ENCODE peak calls at places on chromosomes 1 and 21, in ten cellular contexts. U, V, Q, M, H, L, W, N, E and T are unnamed samples.
A peak's percentile ranks its signal among the peaks of the same experiment; 100 is the strongest.

GRCh38 chr1:101843160-101843559 is 153.6 kb downstream of the OLFM3 start:
- DNase-seq in W (no peak), H (no peak), Q (no peak), U (no peak), V (no peak), M (no peak), L (no peak), E (no peak), N (no peak), T (no peak)

GRCh38 chr1:110902820-110903463 is 30.0 kb downstream of the CD53 start:
- DNase-seq in E (no peak), U (no peak), Q (no peak), L (no peak), H (no peak), M (no peak), V (no peak), W (no peak), N (no peak), T (no peak)

GRCh38 chr1:17581389-17582123 is 42.1 kb downstream of the ARHGEF10L start:
- DNase-seq in W (no peak), L (no peak), U (no peak), H (no peak), V (no peak), N (no peak), Q (no peak), E (no peak), M (no peak), T (no peak)

GRCh38 chr1:1428174-1428573 is 7.1 kb upstream of the ANKRD65 start:
- DNase-seq in M (no peak), L (no peak), V (no peak), W (peak; percentile 17), Q (no peak), E (no peak), U (no peak), H (peak; percentile 46), N (no peak), T (no peak)

GRCh38 chr1:45957684-45958083 is 154.3 kb downstream of the MAST2 start:
- DNase-seq in M (peak; percentile 78), N (no peak), L (no peak), Q (no peak), W (no peak), E (no peak), U (no peak), V (no peak), H (no peak), T (no peak)

GRCh38 chr21:27759091-27759659 is 792.3 kb upstream of the ADAMTS5 start:
- DNase-seq in U (no peak), W (no peak), Q (no peak), V (no peak), M (peak; percentile 3), E (no peak), L (no peak), H (peak; percentile 46), N (peak; percentile 39), T (peak; percentile 5)

GRCh38 chr1:63908016-63908415 is 134.2 kb downstream of the ROR1 start:
- DNase-seq in W (no peak), V (no peak), U (no peak), E (no peak), Q (no peak), H (no peak), M (no peak), L (no peak), N (no peak), T (no peak)

GRCh38 chr1:156504062-156504813 is 3.7 kb upstream of the MEF2D start:
- DNase-seq in U (no peak), Q (no peak), L (no peak), N (peak; percentile 20), W (peak; percentile 62), M (no peak), E (peak; percentile 53), H (no peak), V (no peak), T (no peak)

GRCh38 chr1:228488107-228488817 is 1.1 kb downstream of the RNF187 start:
- DNase-seq in W (no peak), L (no peak), M (no peak), N (no peak), E (no peak), Q (no peak), H (no peak), V (no peak), U (no peak), T (no peak)

GRCh38 chr21:35170244-35170756 is 121.2 kb upstream of the RUNX1 start:
- DNase-seq in E (no peak), N (no peak), L (no peak), W (no peak), H (no peak), U (no peak), Q (no peak), M (no peak), V (no peak), T (no peak)

GRCh38 chr1:232016636-232017035 is 390.0 kb downstream of the DISC1 start:
- DNase-seq in N (no peak), Q (no peak), H (no peak), L (no peak), W (no peak), V (no peak), M (no peak), U (no peak), E (no peak), T (no peak)

GRCh38 chr1:84163123-84164038 is 19.3 kb downstream of the PRKACB start:
- DNase-seq in H (no peak), L (no peak), W (no peak), M (no peak), U (no peak), V (no peak), Q (no peak), E (no peak), N (no peak), T (no peak)

GRCh38 chr1:210598135-210598652 is 269.5 kb downstream of the HHAT start:
- DNase-seq in E (peak; percentile 81), H (peak; percentile 54), U (no peak), M (peak; percentile 26), W (peak; percentile 98), N (peak; percentile 90), V (no peak), Q (peak; percentile 90), L (peak; percentile 69), T (peak; percentile 41)

DNA sequence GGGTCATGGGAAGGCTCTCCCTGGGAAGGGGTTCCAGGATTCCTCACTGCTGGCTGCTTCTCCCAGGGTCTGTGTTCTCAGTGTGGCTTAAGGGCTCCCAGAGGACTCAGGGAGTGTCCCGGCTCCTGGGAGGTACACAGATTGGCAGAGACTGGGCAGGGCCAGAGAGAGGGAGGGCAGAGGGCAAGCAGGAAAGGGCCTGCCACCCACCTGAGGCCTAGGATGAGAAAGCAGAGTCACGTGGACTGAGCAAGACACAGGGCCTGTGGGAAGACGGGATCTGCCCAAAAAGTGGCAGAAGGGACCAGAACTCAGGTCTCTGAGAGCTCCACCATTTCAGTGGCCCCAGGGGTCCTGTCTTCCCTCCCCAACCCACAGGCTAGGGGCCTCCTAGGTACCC is 871 bp downstream of the SLFNL1 start:
- DNase-seq in Q (no peak), E (peak; percentile 61), L (no peak), H (peak; percentile 70), U (no peak), N (no peak), W (no peak), M (no peak), V (no peak), T (peak; percentile 70)
- H3K4me1 ChIP-seq in Q (peaks cover 15% of the 10 kb centered on the region), E (no peaks in the 10 kb centered on the region), L (no peaks in the 10 kb centered on the region), H (peaks cover 13% of the 10 kb centered on the region), U (peaks cover 23% of the 10 kb centered on the region), N (no peaks in the 10 kb centered on the region), W (peaks cover 41% of the 10 kb centered on the region), M (no peaks in the 10 kb centered on the region), V (no peaks in the 10 kb centered on the region), T (peaks cover 26% of the 10 kb centered on the region)

DNA sequence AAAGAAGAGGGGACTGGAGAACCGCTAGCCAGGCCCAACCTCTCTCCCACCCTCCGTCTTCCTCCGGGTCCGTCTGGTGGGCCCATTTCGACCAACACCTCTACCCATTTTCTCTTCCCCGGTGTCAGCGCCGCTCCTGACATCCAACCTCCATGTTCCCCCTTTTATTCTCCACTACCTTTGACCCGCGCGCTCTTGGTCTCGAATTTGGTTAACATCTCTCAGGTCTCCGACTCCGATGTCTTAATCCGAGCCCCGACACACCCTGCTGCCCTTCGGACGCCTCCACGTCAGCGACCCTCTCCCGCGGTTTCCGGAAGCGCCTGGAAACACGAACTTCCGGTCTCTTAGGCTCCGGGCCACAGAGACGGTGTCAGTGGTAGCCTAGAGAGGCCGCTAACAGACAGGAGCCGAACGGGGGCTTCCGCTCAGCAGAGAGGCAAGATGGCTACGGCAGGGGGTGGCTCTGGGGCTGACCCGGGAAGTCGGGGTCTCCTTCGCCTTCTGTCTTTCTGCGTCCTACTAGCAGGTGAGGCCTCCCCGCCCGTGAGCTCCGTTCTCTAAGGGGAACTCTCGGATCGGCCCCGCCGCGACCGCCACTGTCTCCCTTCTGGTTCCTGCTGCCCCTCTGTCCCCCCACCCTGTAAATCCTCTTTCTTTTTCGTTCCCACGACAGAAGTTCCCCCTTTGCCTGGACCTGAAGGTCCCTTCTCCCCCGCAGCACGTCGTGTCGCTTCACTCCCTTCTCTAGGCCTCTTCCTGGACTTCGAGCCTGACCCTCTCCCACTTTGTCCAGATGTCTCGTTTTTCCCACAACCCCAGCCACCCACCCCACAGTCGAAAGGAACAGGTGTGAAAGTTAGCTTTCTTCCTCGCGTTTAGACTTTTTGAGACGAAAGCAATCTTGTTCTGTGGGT is at the start of the genes COPA and NCSTN:
- DNase-seq in M (peak; percentile 95), V (peak; percentile 85), U (peak; percentile 95), E (peak; percentile 94), L (peak; percentile 93), W (peak; percentile 96), N (peak; percentile 98), H (peak; percentile 95), Q (peak; percentile 93), T (peak; percentile 91)
- TF ChIP-seq CTCF in M (no peak), V (no peak), U (no peak), E (no peak), L (no peak), W (no peak), N (no peak), H (no peak), Q (peak; percentile 30), T (no peak)

GRCh38 chr1:6207921-6208320 is 2.0 kb downstream of the RNF207 start:
- DNase-seq in Q (no peak), U (no peak), V (no peak), L (no peak), E (no peak), M (no peak), W (no peak), H (no peak), N (no peak), T (no peak)
- H3K4me1 ChIP-seq in Q (peaks cover 50% of the 10 kb centered on the region), U (peaks cover 22% of the 10 kb centered on the region), V (peaks cover 19% of the 10 kb centered on the region), L (peaks cover 19% of the 10 kb centered on the region), E (no peaks in the 10 kb centered on the region), M (peaks cover 15% of the 10 kb centered on the region), W (peaks cover 9% of the 10 kb centered on the region), H (peaks cover 37% of the 10 kb centered on the region), N (peaks cover 14% of the 10 kb centered on the region), T (peaks cover 24% of the 10 kb centered on the region)

DNA sequence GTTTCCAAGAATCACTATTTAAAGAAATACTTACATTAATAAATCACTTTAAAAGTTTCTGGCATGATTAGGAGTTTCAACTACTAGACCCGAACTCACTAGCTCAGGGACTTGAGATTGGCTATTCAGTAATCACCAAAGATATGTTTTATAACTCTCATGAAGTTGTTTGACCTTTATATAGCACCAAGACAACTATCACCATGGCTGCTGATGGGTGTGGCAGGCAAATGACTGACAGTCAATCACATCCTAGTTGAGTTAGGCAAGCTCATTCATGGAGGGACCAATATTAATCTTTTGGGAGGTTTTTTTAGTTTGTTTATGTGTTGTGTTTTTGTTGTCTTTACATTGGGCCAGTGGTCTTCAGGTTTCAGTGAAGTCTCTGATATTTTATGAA is 376.3 kb upstream of the C1orf87 start:
- DNase-seq in W (no peak), V (no peak), M (no peak), U (no peak), Q (no peak), H (no peak), N (no peak), L (no peak), E (no peak), T (no peak)
- TF ChIP-seq CTCF in W (no peak), V (no peak), M (no peak), U (no peak), Q (no peak), H (no peak), N (no peak), L (no peak), E (no peak), T (no peak)